ENCODE peak calls at places on chromosomes 1 and 21, in eight cellular contexts. E, W, C, F, Q, I, Y and O are unnamed samples.

GRCh38 chr1:206464456-206464964 is 5.8 kb upstream of the IKBKE start:
- DNase-seq in I (no peak), C (peak), W (no peak), E (peak), F (no peak), Q (peak), Y (no peak), O (no peak)

GRCh38 chr1:8510041-8510823 is 192.3 kb downstream of the SLC45A1 start:
- DNase-seq in Q (peak), E (peak), Y (no peak), W (no peak), I (no peak), C (peak), F (no peak), O (no peak)

GRCh38 chr21:42645211-42646075 is 8.0 kb upstream of the PDE9A start:
- DNase-seq in I (no peak), Y (no peak), C (no peak), Q (no peak), E (no peak), W (no peak), F (no peak), O (no peak)

GRCh38 chr21:34073749-34074282 is 438 bp downstream of the MRPS6 start:
- DNase-seq in C (no peak), Y (no peak), I (no peak), Q (no peak), W (peak), E (no peak), F (no peak), O (peak)

GRCh38 chr1:18881642-18882431 is 20.5 kb downstream of the ALDH4A1 start:
- DNase-seq in F (no peak), Y (no peak), Q (no peak), C (no peak), E (no peak), W (no peak), I (no peak), O (no peak)

GRCh38 chr1:221246628-221247027 is 367.4 kb downstream of the HLX start:
- DNase-seq in E (no peak), Y (no peak), C (no peak), Q (no peak), I (no peak), F (no peak), W (no peak), O (no peak)

GRCh38 chr1:173508541-173508940 is 31.4 kb downstream of the PRDX6 start:
- DNase-seq in Y (no peak), Q (no peak), C (no peak), F (no peak), W (no peak), I (no peak), E (no peak), O (no peak)

GRCh38 chr1:32539584-32540571 is 651 bp downstream of the ZBTB8A start:
- DNase-seq in F (no peak), C (peak), E (no peak), Y (no peak), Q (peak), W (peak), I (no peak), O (peak)

GRCh38 chr21:46550511-46550941 is 54.4 kb downstream of the S100B start:
- DNase-seq in I (peak), Q (no peak), F (no peak), E (no peak), C (no peak), Y (no peak), W (peak), O (no peak)

GRCh38 chr21:34910396-34910795 is 138.7 kb downstream of the RUNX1 start:
- DNase-seq in C (no peak), F (peak), W (no peak), Q (no peak), E (no peak), I (no peak), Y (no peak), O (no peak)

GRCh38 chr21:15208787-15209186 is 144.0 kb upstream of the NRIP1 start:
- DNase-seq in Y (no peak), F (no peak), I (no peak), W (no peak), Q (no peak), C (no peak), E (no peak), O (no peak)

GRCh38 chr21:41497008-41497407 is 10.9 kb downstream of the TMPRSS2 start:
- DNase-seq in C (no peak), E (no peak), W (no peak), F (no peak), Q (no peak), Y (no peak), I (no peak), O (no peak)

GRCh38 chr1:196779093-196779492 is 4.5 kb downstream of the CFHR3 start:
- DNase-seq in W (no peak), F (no peak), I (no peak), Y (no peak), C (no peak), E (no peak), Q (no peak), O (no peak)

GRCh38 chr1:154445040-154445472 is 39.9 kb downstream of the IL6R start:
- DNase-seq in C (peak), F (no peak), W (no peak), I (no peak), E (peak), Y (peak), Q (no peak), O (no peak)

GRCh38 chr1:206135248-206135647 is 18.1 kb upstream of the AVPR1B start:
- DNase-seq in I (no peak), F (no peak), Q (no peak), E (no peak), C (no peak), W (no peak), Y (no peak), O (no peak)

GRCh38 chr1:16965486-16966067 is 14.8 kb downstream of the MFAP2 start:
- DNase-seq in F (no peak), Q (no peak), E (no peak), I (no peak), C (no peak), Y (no peak), W (no peak), O (no peak)

GRCh38 chr21:40472026-40472425 is 374.9 kb downstream of the DSCAM start:
- DNase-seq in Y (no peak), C (no peak), E (no peak), Q (no peak), I (no peak), F (no peak), W (no peak), O (no peak)

GRCh38 chr1:112673589-112674439 is 645 bp upstream of the MOV10 start:
- DNase-seq in Y (no peak), W (no peak), E (peak), F (no peak), Q (peak), I (peak), C (peak), O (peak)

GRCh38 chr1:79052829-79053449 is 46.4 kb upstream of the ADGRL4 start:
- DNase-seq in Y (peak), C (no peak), Q (no peak), W (no peak), F (no peak), I (no peak), E (no peak), O (no peak)

GRCh38 chr21:42301371-42302291 is 13.6 kb downstream of the TFF3 start:
- DNase-seq in E (no peak), Y (no peak), W (no peak), Q (no peak), C (no peak), I (no peak), F (no peak), O (no peak)

GRCh38 chr1:11483581-11484320 is 4.8 kb downstream of the DISP3 start:
- DNase-seq in F (no peak), Y (no peak), W (no peak), Q (no peak), E (no peak), C (no peak), I (no peak), O (no peak)

GRCh38 chr1:245599413-245600174 is 444.8 kb downstream of the KIF26B start:
- DNase-seq in E (peak), Y (no peak), W (no peak), C (peak), Q (peak), I (peak), F (no peak), O (peak)

GRCh38 chr1:106534612-106535011 is 521.9 kb upstream of the PRMT6 start:
- DNase-seq in E (no peak), F (no peak), Q (no peak), Y (no peak), W (no peak), C (no peak), I (no peak), O (no peak)

GRCh38 chr1:1014896-1015681 is 1.8 kb downstream of the ISG15 start:
- DNase-seq in I (no peak), Q (no peak), F (no peak), W (no peak), E (no peak), Y (no peak), C (no peak), O (peak)

GRCh38 chr21:46412521-46413364 is 45.9 kb upstream of the DIP2A start:
- DNase-seq in W (no peak), Q (no peak), C (no peak), F (no peak), I (no peak), Y (no peak), E (no peak), O (no peak)

GRCh38 chr1:225745231-225745630 is 32.4 kb upstream of the SRP9 start:
- DNase-seq in I (no peak), Y (no peak), C (no peak), W (no peak), E (no peak), F (no peak), Q (no peak), O (no peak)

GRCh38 chr1:92975551-92976232 is 14.4 kb upstream of the DIPK1A start:
- DNase-seq in C (no peak), W (no peak), E (no peak), Y (peak), Q (no peak), F (no peak), I (no peak), O (no peak)

GRCh38 chr21:46319192-46319591 is 4.5 kb downstream of the C21orf58 start:
- DNase-seq in F (no peak), C (no peak), Q (no peak), Y (no peak), I (no peak), E (no peak), W (no peak), O (no peak)

GRCh38 chr1:169491845-169492281 is 6.1 kb upstream of the SLC19A2 start:
- DNase-seq in E (no peak), F (no peak), W (no peak), I (no peak), Q (no peak), C (no peak), Y (no peak), O (no peak)

GRCh38 chr1:178484698-178485225 is 12.0 kb downstream of the CLEC20A start:
- DNase-seq in C (no peak), W (no peak), Y (no peak), E (no peak), Q (no peak), F (no peak), I (no peak), O (no peak)

GRCh38 chr1:7299329-7299799 is 471.7 kb upstream of the VAMP3 start:
- DNase-seq in C (peak), F (no peak), I (peak), Q (peak), W (peak), Y (no peak), E (peak), O (peak)

GRCh38 chr1:55503663-55504305 is 288.6 kb upstream of the USP24 start:
- DNase-seq in Q (no peak), Y (no peak), I (no peak), E (peak), F (no peak), W (no peak), C (peak), O (no peak)

GRCh38 chr21:33116669-33117267 is 46.8 kb downstream of the OLIG1 start:
- DNase-seq in Y (no peak), E (no peak), I (no peak), W (no peak), F (no peak), Q (no peak), C (no peak), O (no peak)

GRCh38 chr1:32005522-32005921 is 8.1 kb upstream of the KHDRBS1 start:
- DNase-seq in C (no peak), E (no peak), Q (no peak), F (no peak), I (no peak), Y (peak), W (no peak), O (no peak)

GRCh38 chr1:115832651-115833050 is 8.3 kb downstream of the NHLH2 start:
- DNase-seq in Y (no peak), C (no peak), Q (no peak), F (no peak), I (no peak), E (no peak), W (no peak), O (no peak)

GRCh38 chr1:115829947-115830346 is 11.0 kb downstream of the NHLH2 start:
- DNase-seq in E (no peak), W (no peak), Y (no peak), Q (no peak), I (no peak), F (no peak), C (no peak), O (no peak)

GRCh38 chr1:115830963-115831362 is 10.0 kb downstream of the NHLH2 start:
- DNase-seq in E (no peak), C (no peak), F (no peak), Y (no peak), Q (no peak), I (no peak), W (no peak), O (no peak)

GRCh38 chr1:115837386-115837761 is 3.6 kb downstream of the NHLH2 start:
- DNase-seq in E (no peak), I (no peak), Y (no peak), Q (no peak), W (no peak), C (no peak), F (no peak), O (no peak)

DNA sequence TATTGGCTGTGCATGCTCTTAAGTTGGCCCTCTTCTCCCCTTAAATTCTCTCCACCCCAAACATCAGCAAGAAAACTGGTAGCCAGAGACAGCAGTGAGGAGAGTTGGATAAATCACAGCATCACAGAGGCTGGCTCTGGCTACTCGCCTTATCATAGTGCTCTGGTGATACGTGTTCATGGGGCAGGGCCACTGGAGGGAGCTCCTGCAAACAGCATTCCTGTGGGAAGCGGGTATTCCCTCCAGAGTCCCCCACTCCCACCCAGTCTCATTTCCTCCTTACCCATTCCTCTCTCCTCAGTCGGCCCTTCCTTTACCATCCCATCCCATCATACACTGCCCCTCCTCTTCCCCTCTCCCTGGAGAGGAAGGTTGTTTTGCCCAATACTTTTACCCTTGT is 7.1 kb downstream of the NHLH2 start:
- DNase-seq in Y (no peak), E (no peak), W (no peak), F (no peak), Q (no peak), I (no peak), C (no peak), O (no peak)
- TF ChIP-seq CTCF in Y (no peak), E (no peak), W (no peak), F (no peak), Q (no peak), I (no peak), C (no peak), O (no peak)

DNA sequence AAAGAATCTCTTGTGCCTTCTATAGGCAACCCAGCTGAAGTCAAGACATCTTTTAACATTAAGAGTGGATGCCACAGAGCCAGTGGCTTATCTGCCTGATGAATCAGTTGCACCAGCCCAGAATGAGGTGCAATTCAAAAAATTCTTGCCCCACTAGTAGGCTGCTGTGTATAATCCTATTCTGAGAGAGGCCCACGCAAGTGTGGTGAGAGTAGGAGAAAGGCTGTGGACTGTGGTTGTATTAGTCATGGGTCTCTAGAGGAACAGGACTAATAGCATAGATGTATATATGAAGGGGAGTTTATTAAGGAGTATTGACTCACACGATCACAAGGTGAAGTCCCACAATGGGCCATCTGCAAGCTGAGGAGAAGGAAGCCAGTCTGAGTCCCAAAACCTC is 216.4 kb downstream of the LTN1 start:
- DNase-seq in I (no peak), F (no peak), W (no peak), C (peak), E (peak), Q (peak), Y (no peak), O (no peak)
- H3K27ac ChIP-seq in I (no peak), F (no peak), W (no peak), C (no peak), E (peak), Q (no peak), Y (no peak), O (no peak)

GRCh38 chr1:94479682-94480081 is 61.5 kb downstream of the ABCD3 start:
- DNase-seq in I (no peak), F (no peak), C (no peak), E (no peak), Y (no peak), W (no peak), Q (no peak), O (no peak)

GRCh38 chr1:94486990-94487389 is 54.6 kb downstream of the F3 start:
- DNase-seq in F (no peak), I (no peak), E (no peak), Q (no peak), W (no peak), C (no peak), Y (no peak), O (no peak)

DNA sequence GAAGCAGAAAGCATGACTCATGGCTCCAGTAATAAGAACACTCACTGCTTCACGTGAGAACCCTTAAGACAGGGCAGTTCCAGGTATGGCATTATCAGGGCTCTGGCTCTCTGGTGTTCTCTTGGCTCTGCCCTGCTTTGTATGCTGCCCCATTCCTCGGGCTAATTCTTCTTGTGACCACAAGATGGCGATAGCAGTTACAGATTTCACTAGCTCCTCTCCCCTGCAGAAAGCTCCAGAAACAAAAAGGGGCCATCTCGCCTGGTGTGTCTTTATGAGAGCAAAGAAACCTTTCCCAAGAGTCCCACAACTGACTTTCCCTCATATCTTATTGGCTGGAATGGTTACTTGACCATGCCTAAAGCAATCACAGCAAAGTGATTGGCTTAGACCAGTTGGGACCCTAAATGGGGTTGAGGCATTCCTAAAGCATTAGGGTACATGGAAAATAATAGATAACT is 60.1 kb downstream of the F3 start:
- DNase-seq in F (no peak), Y (peak), I (peak), W (peak), Q (peak), E (peak), C (peak), O (no peak)
- TF ChIP-seq CTCF in F (peak), Y (peak), I (peak), W (peak), Q (peak), E (peak), C (peak), O (peak)

GRCh38 chr1:22841754-22842370 is 130.8 kb downstream of the LACTBL1 start:
- DNase-seq in I (no peak), F (no peak), Q (peak), W (no peak), Y (no peak), C (no peak), E (no peak), O (no peak)
- H3K27ac ChIP-seq in I (no peak), F (no peak), Q (peak), W (no peak), Y (no peak), C (no peak), E (no peak), O (no peak)

DNA sequence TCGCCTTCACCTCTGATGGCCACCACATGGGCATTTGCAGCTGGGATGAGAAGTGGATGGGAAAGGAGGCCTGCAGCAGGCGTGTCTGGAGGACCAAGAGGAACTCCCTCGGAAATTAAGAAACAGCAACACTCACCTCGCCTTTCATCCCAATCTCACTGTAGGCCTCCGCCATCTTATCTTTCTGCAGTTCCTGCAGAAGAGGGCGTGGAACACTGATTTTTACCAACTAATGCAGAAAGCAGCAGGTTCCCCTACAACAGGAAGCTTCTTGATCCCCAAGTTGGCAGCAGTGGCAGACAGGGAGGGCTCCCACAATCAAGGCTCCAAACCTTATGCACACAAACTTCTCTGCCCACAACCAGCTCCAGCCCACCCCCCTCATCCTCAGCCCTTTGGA is 84.4 kb downstream of the CD247 start:
- DNase-seq in I (no peak), W (no peak), C (no peak), E (no peak), Y (no peak), F (no peak), Q (no peak), O (no peak)
- TF ChIP-seq CTCF in I (no peak), W (no peak), C (no peak), E (no peak), Y (no peak), F (no peak), Q (no peak), O (no peak)

GRCh38 chr1:201628490-201628889 is 89.6 kb downstream of the NAV1 start:
- DNase-seq in Q (no peak), E (no peak), I (no peak), Y (no peak), C (no peak), F (no peak), W (no peak), O (no peak)

GRCh38 chr1:201633297-201633696 is 94.4 kb downstream of the NAV1 start:
- DNase-seq in I (no peak), E (no peak), Q (no peak), W (no peak), Y (no peak), C (no peak), F (no peak), O (no peak)

GRCh38 chr1:201632364-201632952 is 93.5 kb downstream of the NAV1 start:
- DNase-seq in C (no peak), W (no peak), E (no peak), I (no peak), Y (no peak), F (no peak), Q (no peak), O (no peak)

GRCh38 chr1:201630582-201630981 is 91.7 kb downstream of the NAV1 start:
- DNase-seq in F (no peak), E (no peak), I (no peak), W (no peak), Q (no peak), C (no peak), Y (no peak), O (no peak)

DNA sequence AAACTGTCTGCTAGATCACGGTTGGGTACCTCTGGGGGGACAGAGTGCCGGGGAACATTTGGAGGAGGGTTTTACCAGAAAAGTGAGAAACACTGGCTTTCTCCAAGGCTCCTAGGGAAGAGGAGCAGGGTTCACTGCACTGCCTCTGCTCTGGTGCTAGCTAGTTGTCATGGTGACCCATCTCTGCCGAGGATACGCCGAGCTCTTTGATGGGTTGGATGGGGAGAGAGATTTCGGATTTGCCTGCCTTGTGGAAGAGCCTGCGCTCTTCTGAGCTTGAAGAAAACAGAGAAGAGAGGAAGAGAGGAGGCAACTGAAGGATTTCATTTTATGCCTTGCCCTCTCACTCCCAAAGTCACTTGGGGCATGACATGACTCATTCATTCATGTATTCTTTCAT is 92.1 kb downstream of the NAV1 start:
- DNase-seq in I (no peak), C (no peak), Q (no peak), E (no peak), Y (no peak), W (no peak), F (no peak), O (no peak)
- H3K27ac ChIP-seq in I (no peak), C (peak), Q (no peak), E (no peak), Y (no peak), W (no peak), F (no peak), O (no peak)